ENCODE peak calls at places on chromosomes 2 and 18, in ten cellular contexts. U is effector CD4-positive, alpha-beta T cell; A is activated T-cell treated with anti-CD3 and anti-CD28 coated beads, Interleukin-2, amount 50 U/mL, for 72 hours; E is fibroblast of lung; H is amniotic stem cell; F is cardiac muscle cell; J is GOT3; G is mesenteric fat pad; R is AG10803; Q is endothelial cell. I is an unnamed sample.

GRCh38 chr2:98552499-98553179 is 55.7 kb downstream of the COA5 start:
- DNase-seq in U (no peak), Q (no peak), A (no peak), F (peak), R (peak), J (no peak), H (peak), E (no peak), G (peak), I (no peak)

GRCh38 chr2:197010200-197011020 is 83.9 kb upstream of the PGAP1 start:
- DNase-seq in A (no peak), Q (no peak), E (no peak), F (no peak), H (no peak), R (no peak), J (no peak), U (no peak), G (no peak), I (peak)

GRCh38 chr2:160043265-160043664 is 19.1 kb downstream of the PLA2R1 start:
- DNase-seq in H (no peak), R (no peak), A (no peak), Q (no peak), G (no peak), J (no peak), U (no peak), F (no peak), E (no peak), I (no peak)

GRCh38 chr2:122863516-122863915 is 1108.1 kb downstream of the TSN start:
- DNase-seq in A (no peak), U (no peak), Q (no peak), F (no peak), R (no peak), E (no peak), H (no peak), G (no peak), J (no peak), I (no peak)

GRCh38 chr2:54901224-54901986 is 148.8 kb downstream of the RTN4 start:
- DNase-seq in E (no peak), U (no peak), H (no peak), F (no peak), J (no peak), A (no peak), R (no peak), G (no peak), Q (no peak), I (no peak)

GRCh38 chr2:32965523-32966171 is 18.9 kb downstream of the LTBP1 start:
- DNase-seq in F (no peak), J (no peak), U (no peak), R (no peak), Q (no peak), A (no peak), E (no peak), G (no peak), H (no peak), I (no peak)

GRCh38 chr2:61887684-61888303 is 662 bp downstream of the CCT4 start:
- DNase-seq in Q (no peak), J (no peak), H (no peak), A (no peak), F (peak), R (peak), E (peak), G (no peak), U (no peak), I (peak)

GRCh38 chr2:75238670-75239330 is 39.5 kb upstream of the TACR1 start:
- DNase-seq in R (peak), A (no peak), J (no peak), Q (no peak), E (peak), U (no peak), H (peak), F (peak), G (no peak), I (no peak)

GRCh38 chr18:28181616-28182015 is 4.7 kb upstream of the CDH2 start:
- DNase-seq in J (no peak), F (no peak), G (no peak), U (no peak), R (no peak), A (no peak), Q (no peak), H (no peak), E (no peak), I (no peak)

GRCh38 chr18:42514522-42514921 is 559.5 kb downstream of the PIK3C3 start:
- DNase-seq in A (no peak), Q (no peak), F (no peak), J (no peak), E (no peak), R (no peak), G (no peak), U (no peak), H (no peak), I (no peak)

GRCh38 chr2:10059016-10059351 is 15.6 kb downstream of the KLF11 start:
- DNase-seq in F (no peak), E (no peak), U (no peak), H (no peak), R (no peak), J (no peak), Q (no peak), A (no peak), G (no peak), I (no peak)

GRCh38 chr2:171841996-171842395 is 52.0 kb downstream of the SLC25A12 start:
- DNase-seq in A (no peak), R (no peak), E (no peak), J (no peak), F (no peak), Q (no peak), G (no peak), U (no peak), H (no peak), I (no peak)

GRCh38 chr2:85547859-85548607 is 9.1 kb downstream of the MAT2A start:
- DNase-seq in Q (no peak), G (no peak), E (peak), R (peak), H (no peak), U (no peak), J (no peak), A (no peak), F (peak), I (no peak)

GRCh38 chr2:174023591-174024523 is 58.7 kb upstream of the SP3 start:
- DNase-seq in Q (no peak), A (peak), G (no peak), J (peak), E (peak), U (no peak), H (no peak), F (peak), R (peak), I (peak)

I was measured in neural progenitor cell.